ENCODE peak calls at places on chromosomes 16 and 17, in eight cellular contexts. Y, C, B, G, P, I, S and N are unnamed samples.

GRCh38 chr16:81626181-81626674 is 152.9 kb upstream of the PLCG2 start:
- DNase-seq in Y (no peak), C (no peak), B (no peak), G (no peak), P (no peak), I (peak), S (no peak), N (no peak)

GRCh38 chr17:75587718-75588545 is at the start of gene MYO15B:
- DNase-seq in Y (no peak), C (no peak), B (peak), G (peak), P (peak), I (no peak), S (peak), N (peak)

GRCh38 chr17:7001562-7001961 is 5.7 kb downstream of the ALOX12 start:
- DNase-seq in Y (no peak), C (peak), B (peak), G (no peak), P (no peak), I (peak), S (peak), N (no peak)

GRCh38 chr17:76422860-76423259 is 30.1 kb downstream of the UBE2O start:
- DNase-seq in Y (no peak), C (no peak), B (no peak), G (no peak), P (no peak), I (no peak), S (no peak), N (no peak)

GRCh38 chr17:77496831-77497577 is 356.2 kb downstream of the SEC14L1 start:
- DNase-seq in Y (no peak), C (no peak), B (no peak), G (peak), P (no peak), I (no peak), S (no peak), N (no peak)

GRCh38 chr17:27748360-27748825 is 51.9 kb downstream of the NOS2 start:
- DNase-seq in Y (no peak), C (no peak), B (no peak), G (no peak), P (no peak), I (no peak), S (no peak), N (no peak)

GRCh38 chr16:66277311-66278070 is 89.0 kb upstream of the CDH5 start:
- DNase-seq in Y (no peak), C (no peak), B (no peak), G (no peak), P (no peak), I (peak), S (no peak), N (no peak)

GRCh38 chr17:9307313-9307998 is 268.2 kb downstream of the STX8 start:
- DNase-seq in Y (no peak), C (peak), B (no peak), G (no peak), P (no peak), I (no peak), S (peak), N (no peak)

GRCh38 chr16:21156767-21157467 is 1.6 kb upstream of the LDAF1 start:
- DNase-seq in Y (peak), C (peak), B (peak), G (no peak), P (peak), I (peak), S (peak), N (peak)

GRCh38 chr16:50252082-50252611 is 14.2 kb upstream of the ADCY7 start:
- DNase-seq in Y (no peak), C (no peak), B (no peak), G (no peak), P (no peak), I (no peak), S (no peak), N (no peak)

GRCh38 chr17:72724375-72724774 is 368.1 kb downstream of the SLC39A11 start:
- DNase-seq in Y (no peak), C (no peak), B (no peak), G (no peak), P (no peak), I (peak), S (peak), N (no peak)

GRCh38 chr17:45338996-45339535 is 22.2 kb upstream of the MAP3K14 start:
- DNase-seq in Y (no peak), C (no peak), B (no peak), G (no peak), P (no peak), I (no peak), S (no peak), N (no peak)

GRCh38 chr16:56807011-56807675 is 57.9 kb upstream of the SLC12A3 start:
- DNase-seq in Y (no peak), C (peak), B (no peak), G (no peak), P (no peak), I (peak), S (peak), N (no peak)

GRCh38 chr16:66026211-66026610 is 340.3 kb upstream of the CDH5 start:
- DNase-seq in Y (no peak), C (peak), B (peak), G (no peak), P (no peak), I (peak), S (peak), N (no peak)

GRCh38 chr17:2263183-2263954 is 40.2 kb downstream of the SMG6 start:
- DNase-seq in Y (no peak), C (peak), B (no peak), G (no peak), P (no peak), I (no peak), S (peak), N (no peak)

GRCh38 chr17:27481327-27481726 is 25.1 kb downstream of the KSR1 start:
- DNase-seq in Y (no peak), C (no peak), B (no peak), G (no peak), P (no peak), I (no peak), S (no peak), N (no peak)

GRCh38 chr16:7140899-7141298 is 191.7 kb upstream of the RBFOX1 start:
- DNase-seq in Y (no peak), C (no peak), B (no peak), G (no peak), P (no peak), I (peak), S (no peak), N (no peak)

GRCh38 chr16:888901-889570 is 81.7 kb downstream of the LMF1 start:
- DNase-seq in Y (no peak), C (no peak), B (peak), G (no peak), P (no peak), I (no peak), S (no peak), N (no peak)

GRCh38 chr16:70472786-70473433 is 18.5 kb downstream of the FCSK start:
- DNase-seq in Y (no peak), C (no peak), B (no peak), G (no peak), P (no peak), I (no peak), S (no peak), N (no peak)
- TF ChIP-seq CTCF in Y (no peak), C (no peak), B (no peak), G (no peak), P (no peak), I (no peak), S (no peak), N (no peak)

GRCh38 chr16:75238853-75239371 is 12.5 kb downstream of the BCAR1 start:
- DNase-seq in Y (no peak), C (no peak), B (no peak), G (no peak), P (no peak), I (no peak), S (no peak), N (no peak)
- TF ChIP-seq CTCF in Y (peak), C (peak), B (no peak), G (peak), P (no peak), I (peak), S (peak), N (no peak)

GRCh38 chr16:17228708-17229055 is 242.1 kb downstream of the XYLT1 start:
- DNase-seq in Y (no peak), C (no peak), B (no peak), G (no peak), P (no peak), I (no peak), S (no peak), N (no peak)

GRCh38 chr16:17225551-17225950 is 245.2 kb downstream of the XYLT1 start:
- DNase-seq in Y (no peak), C (no peak), B (no peak), G (no peak), P (no peak), I (no peak), S (no peak), N (no peak)

GRCh38 chr16:17228048-17228707 is 242.6 kb downstream of the XYLT1 start:
- DNase-seq in Y (no peak), C (no peak), B (no peak), G (no peak), P (no peak), I (no peak), S (no peak), N (no peak)

GRCh38 chr16:17229131-17229530 is 241.6 kb downstream of the XYLT1 start:
- DNase-seq in Y (no peak), C (no peak), B (no peak), G (no peak), P (no peak), I (no peak), S (no peak), N (no peak)

GRCh38 chr16:17227278-17227677 is 243.5 kb downstream of the XYLT1 start:
- DNase-seq in Y (no peak), C (no peak), B (no peak), G (no peak), P (no peak), I (peak), S (no peak), N (no peak)
- TF ChIP-seq CTCF in Y (no peak), C (no peak), B (no peak), G (no peak), P (no peak), I (no peak), S (no peak), N (no peak)

GRCh38 chr16:2252806-2253148 is 1.4 kb upstream of the ECI1 start:
- DNase-seq in Y (no peak), C (no peak), B (no peak), G (no peak), P (no peak), I (no peak), S (no peak), N (no peak)

GRCh38 chr16:2250652-2251280 is 621 bp downstream of the ECI1 start:
- DNase-seq in Y (no peak), C (peak), B (peak), G (no peak), P (peak), I (peak), S (peak), N (peak)

GRCh38 chr16:2253293-2253692 is 1.9 kb upstream of the ECI1 start:
- DNase-seq in Y (no peak), C (no peak), B (no peak), G (no peak), P (no peak), I (no peak), S (no peak), N (no peak)

GRCh38 chr16:2246301-2246885 is 5.0 kb downstream of the ECI1 start:
- DNase-seq in Y (no peak), C (no peak), B (no peak), G (no peak), P (no peak), I (no peak), S (no peak), N (no peak)

GRCh38 chr16:2251281-2252111 is at the start of gene ECI1:
- DNase-seq in Y (peak), C (peak), B (peak), G (peak), P (peak), I (peak), S (peak), N (peak)
- TF ChIP-seq CTCF in Y (peak), C (peak), B (peak), G (peak), P (peak), I (peak), S (peak), N (peak)

GRCh38 chr16:68617735-68618134 is 27.4 kb upstream of the CDH3 start:
- DNase-seq in Y (no peak), C (no peak), B (no peak), G (no peak), P (no peak), I (peak), S (no peak), N (no peak)
- TF ChIP-seq CTCF in Y (no peak), C (no peak), B (no peak), G (no peak), P (no peak), I (no peak), S (no peak), N (no peak)

GRCh38 chr17:35944151-35944550 is 638 bp upstream of the LYZL6 start:
- DNase-seq in Y (no peak), C (no peak), B (no peak), G (no peak), P (no peak), I (no peak), S (no peak), N (no peak)
- TF ChIP-seq CTCF in Y (no peak), C (no peak), B (no peak), G (no peak), P (no peak), I (no peak), S (no peak), N (no peak)

GRCh38 chr17:20155258-20156195 is 146.4 kb downstream of the SPECC1 start:
- DNase-seq in Y (peak), C (peak), B (peak), G (peak), P (peak), I (peak), S (peak), N (peak)

GRCh38 chr17:20157078-20157360 is 147.9 kb downstream of the SPECC1 start:
- DNase-seq in Y (no peak), C (no peak), B (peak), G (no peak), P (peak), I (no peak), S (no peak), N (no peak)

GRCh38 chr17:20153231-20153630 is 144.1 kb downstream of the SPECC1 start:
- DNase-seq in Y (no peak), C (no peak), B (no peak), G (no peak), P (peak), I (no peak), S (no peak), N (no peak)

GRCh38 chr17:20156196-20157077 is 147.3 kb downstream of the SPECC1 start:
- DNase-seq in Y (no peak), C (peak), B (peak), G (no peak), P (peak), I (peak), S (peak), N (peak)

DNA sequence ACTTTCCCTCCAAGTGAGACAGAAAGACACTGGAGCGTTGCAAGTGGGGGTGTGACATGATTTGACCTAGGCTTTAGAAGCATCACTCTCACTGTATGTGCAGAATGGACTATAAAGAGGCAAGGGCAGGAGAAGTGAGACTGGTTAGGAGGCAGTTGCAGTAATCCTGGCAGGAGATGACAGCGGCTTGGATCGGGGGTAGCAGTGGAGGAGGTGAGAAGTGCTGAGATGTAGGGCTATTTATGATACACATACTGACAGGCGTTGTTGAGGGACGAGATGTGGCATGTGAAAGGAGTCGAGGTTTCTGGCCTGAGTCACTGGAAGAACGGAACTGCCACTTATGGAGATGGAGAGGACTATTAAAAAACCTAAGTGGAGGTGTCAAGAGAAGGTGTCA is 145.4 kb downstream of the SPECC1 start:
- DNase-seq in Y (no peak), C (no peak), B (no peak), G (no peak), P (no peak), I (peak), S (no peak), N (no peak)
- TF ChIP-seq CTCF in Y (no peak), C (no peak), B (no peak), G (no peak), P (no peak), I (no peak), S (no peak), N (no peak)